ENCODE peak calls at places on chromosomes 5 and 9, in nine cellular contexts. A, L, Z, V, P, B, E, K and F are unnamed samples.

GRCh38 chr5:68396722-68397121 is 181.2 kb downstream of the PIK3R1 start:
- DNase-seq in A (no peak), L (no peak), Z (peak), V (no peak), P (no peak), B (no peak), E (no peak), K (no peak), F (no peak)

GRCh38 chr5:142686210-142686734 is 382 bp upstream of the FGF1 start:
- DNase-seq in A (no peak), L (no peak), Z (no peak), V (no peak), P (no peak), B (no peak), E (peak), K (no peak), F (no peak)

GRCh38 chr9:114958021-114958846 is 27.8 kb upstream of the TNFSF8 start:
- DNase-seq in A (no peak), L (no peak), Z (no peak), V (no peak), P (no peak), B (peak), E (peak), K (no peak), F (no peak)

GRCh38 chr5:54663876-54664275 is 146.3 kb downstream of the SNX18 start:
- DNase-seq in A (no peak), L (no peak), Z (no peak), V (peak), P (no peak), B (peak), E (peak), K (peak), F (no peak)

GRCh38 chr5:150753863-150754262 is 5.0 kb downstream of the DCTN4 start:
- DNase-seq in A (no peak), L (no peak), Z (no peak), V (no peak), P (no peak), B (no peak), E (no peak), K (no peak), F (no peak)

GRCh38 chr9:37549527-37549926 is 26.7 kb downstream of the FBXO10 start:
- DNase-seq in A (no peak), L (no peak), Z (no peak), V (no peak), P (no peak), B (no peak), E (no peak), K (no peak), F (no peak)

GRCh38 chr9:21080793-21081192 is 3.1 kb upstream of the IFNB1 start:
- DNase-seq in A (no peak), L (no peak), Z (no peak), V (no peak), P (no peak), B (no peak), E (no peak), K (no peak), F (no peak)

GRCh38 chr9:129023036-129023907 is 4.9 kb downstream of the SH3GLB2 start:
- DNase-seq in A (no peak), L (no peak), Z (peak), V (no peak), P (no peak), B (peak), E (no peak), K (peak), F (no peak)

GRCh38 chr9:16310288-16311145 is 560.0 kb downstream of the BNC2 start:
- DNase-seq in A (no peak), L (no peak), Z (no peak), V (no peak), P (no peak), B (no peak), E (no peak), K (no peak), F (peak)

GRCh38 chr9:23537192-23538059 is 288.6 kb downstream of the ELAVL2 start:
- DNase-seq in A (peak), L (no peak), Z (peak), V (no peak), P (no peak), B (no peak), E (no peak), K (no peak), F (no peak)

GRCh38 chr9:107749787-107750444 is 260.3 kb upstream of the KLF4 start:
- DNase-seq in A (no peak), L (no peak), Z (peak), V (peak), P (peak), B (peak), E (peak), K (peak), F (peak)

GRCh38 chr5:96683392-96683791 is 21.2 kb downstream of the CAST start:
- DNase-seq in A (no peak), L (no peak), Z (no peak), V (no peak), P (no peak), B (no peak), E (no peak), K (no peak), F (no peak)

GRCh38 chr9:105244996-105245719 is 707 bp downstream of the SLC44A1 start:
- DNase-seq in A (peak), L (peak), Z (peak), V (no peak), P (no peak), B (no peak), E (no peak), K (peak), F (peak)

GRCh38 chr5:79200573-79201183 is 35.3 kb upstream of the JMY start:
- DNase-seq in A (no peak), L (no peak), Z (peak), V (peak), P (no peak), B (peak), E (no peak), K (peak), F (no peak)

GRCh38 chr5:132024789-132025402 is 13.4 kb upstream of the ACSL6 start:
- DNase-seq in A (no peak), L (no peak), Z (peak), V (no peak), P (no peak), B (no peak), E (no peak), K (peak), F (peak)

GRCh38 chr5:98307811-98308210 is 465.7 kb upstream of the RGMB start:
- DNase-seq in A (no peak), L (no peak), Z (no peak), V (no peak), P (no peak), B (peak), E (no peak), K (peak), F (no peak)

GRCh38 chr5:19928556-19929421 is 59.2 kb downstream of the CDH18 start:
- DNase-seq in A (no peak), L (no peak), Z (no peak), V (peak), P (peak), B (peak), E (peak), K (peak), F (no peak)

GRCh38 chr5:172479784-172480115 is 25.4 kb upstream of the SH3PXD2B start:
- DNase-seq in A (no peak), L (no peak), Z (no peak), V (no peak), P (no peak), B (no peak), E (no peak), K (no peak), F (no peak)

GRCh38 chr9:134657666-134658377 is 16.2 kb downstream of the COL5A1 start:
- DNase-seq in A (no peak), L (no peak), Z (no peak), V (no peak), P (no peak), B (no peak), E (no peak), K (no peak), F (no peak)

GRCh38 chr9:23587433-23587832 is 238.6 kb downstream of the ELAVL2 start:
- DNase-seq in A (no peak), L (no peak), Z (no peak), V (no peak), P (no peak), B (no peak), E (peak), K (no peak), F (no peak)

GRCh38 chr9:35350827-35351549 is 138.9 kb upstream of the RUSC2 start:
- DNase-seq in A (no peak), L (no peak), Z (no peak), V (no peak), P (no peak), B (peak), E (peak), K (peak), F (no peak)

GRCh38 chr9:133522073-133522910 is 2.5 kb downstream of the MYMK start:
- DNase-seq in A (no peak), L (no peak), Z (no peak), V (no peak), P (no peak), B (no peak), E (no peak), K (no peak), F (no peak)

GRCh38 chr5:178849316-178849715 is 10.4 kb upstream of the ZNF354B start:
- DNase-seq in A (no peak), L (no peak), Z (no peak), V (no peak), P (no peak), B (no peak), E (no peak), K (no peak), F (no peak)

GRCh38 chr5:161547573-161548471 is 1.3 kb upstream of the GABRB2 start:
- DNase-seq in A (peak), L (peak), Z (peak), V (no peak), P (no peak), B (no peak), E (no peak), K (no peak), F (peak)

GRCh38 chr9:15249042-15249818 is 57.8 kb downstream of the TTC39B start:
- DNase-seq in A (no peak), L (no peak), Z (peak), V (no peak), P (no peak), B (peak), E (no peak), K (peak), F (no peak)

GRCh38 chr9:12933957-12934356 is 159.1 kb downstream of the LURAP1L start:
- DNase-seq in A (no peak), L (no peak), Z (no peak), V (no peak), P (peak), B (peak), E (no peak), K (peak), F (no peak)

GRCh38 chr9:135075234-135076142 is 12.0 kb upstream of the OLFM1 start:
- DNase-seq in A (no peak), L (no peak), Z (peak), V (no peak), P (peak), B (peak), E (peak), K (peak), F (peak)

GRCh38 chr9:110426052-110426709 is 88.5 kb upstream of the TXNDC8 start:
- DNase-seq in A (no peak), L (no peak), Z (no peak), V (no peak), P (peak), B (peak), E (no peak), K (peak), F (no peak)

GRCh38 chr5:174047472-174047871 is 2.0 kb downstream of the NSG2 start:
- DNase-seq in A (no peak), L (no peak), Z (no peak), V (no peak), P (no peak), B (no peak), E (no peak), K (no peak), F (no peak)

GRCh38 chr9:34591091-34591910 is 1.8 kb upstream of the CNTFR start:
- DNase-seq in A (peak), L (peak), Z (peak), V (peak), P (peak), B (peak), E (peak), K (peak), F (peak)

GRCh38 chr9:38117646-38118045 is 48.6 kb upstream of the SHB start:
- DNase-seq in A (no peak), L (no peak), Z (no peak), V (no peak), P (no peak), B (no peak), E (no peak), K (peak), F (no peak)

GRCh38 chr5:53874409-53874808 is 314.0 kb downstream of the NDUFS4 start:
- DNase-seq in A (no peak), L (no peak), Z (peak), V (peak), P (no peak), B (peak), E (no peak), K (peak), F (peak)

GRCh38 chr9:120532475-120532874 is 47.5 kb downstream of the CDK5RAP2 start:
- DNase-seq in A (no peak), L (no peak), Z (no peak), V (no peak), P (peak), B (peak), E (no peak), K (peak), F (no peak)

GRCh38 chr5:175851311-175851710 is 20.1 kb upstream of the CPLX2 start:
- DNase-seq in A (no peak), L (no peak), Z (no peak), V (no peak), P (no peak), B (no peak), E (no peak), K (no peak), F (no peak)

GRCh38 chr9:88497224-88497623 is 37.8 kb upstream of the NXNL2 start:
- DNase-seq in A (no peak), L (no peak), Z (no peak), V (no peak), P (no peak), B (no peak), E (no peak), K (no peak), F (no peak)

GRCh38 chr5:140544986-140545385 is 2.5 kb upstream of the EIF4EBP3 start:
- DNase-seq in A (no peak), L (no peak), Z (no peak), V (no peak), P (no peak), B (no peak), E (no peak), K (no peak), F (no peak)

GRCh38 chr5:75279324-75279723 is 42.6 kb upstream of the ANKRD31 start:
- DNase-seq in A (no peak), L (no peak), Z (no peak), V (no peak), P (no peak), B (peak), E (no peak), K (peak), F (no peak)

GRCh38 chr5:1480806-1481205 is 35.6 kb upstream of the SLC6A3 start:
- DNase-seq in A (no peak), L (no peak), Z (no peak), V (no peak), P (no peak), B (no peak), E (no peak), K (no peak), F (no peak)

GRCh38 chr9:87610200-87611155 is 112.8 kb downstream of the DAPK1 start:
- DNase-seq in A (no peak), L (no peak), Z (no peak), V (no peak), P (no peak), B (peak), E (no peak), K (peak), F (no peak)

GRCh38 chr5:126044931-126045565 is 378.2 kb upstream of the GRAMD2B start:
- DNase-seq in A (no peak), L (no peak), Z (no peak), V (no peak), P (no peak), B (no peak), E (no peak), K (no peak), F (no peak)